ENCODE peak calls at places on chromosomes 6 and 20, in eight cellular contexts. I is CD4-positive, CD25-positive, alpha-beta regulatory T cell; H is nucleus accumbens; W is activated CD8-positive, alpha-beta memory T cell treated with anti-CD3 and anti-CD28 coated beads, Interleukin-2, amount 10 ng/mL, durations not matched to agents 7 days and 5 days; X is DMS79 treated with DMSO at 0.1 percent for 48 hours; R is H7; O is mesothelial cell of epicardium; Q is NCI-H774. V is an unnamed sample.
A peak's percentile ranks its signal among the peaks of the same experiment; 100 is the strongest.

GRCh38 chr6:38012573-38012972 is 193.0 kb downstream of the ZFAND3 start:
- DNase-seq in I (peak; percentile 49), H (no peak), W (no peak), X (no peak), R (peak; percentile 12), O (no peak), Q (no peak), V (no peak)

GRCh38 chr20:10924628-10925266 is 250.9 kb upstream of the JAG1 start:
- DNase-seq in I (no peak), H (no peak), W (no peak), X (no peak), R (no peak), O (no peak), Q (peak; percentile 25), V (no peak)

GRCh38 chr6:119280586-119281163 is 68.9 kb downstream of the MAN1A1 start:
- DNase-seq in I (no peak), H (no peak), W (no peak), X (no peak), R (no peak), O (no peak), Q (no peak), V (no peak)

GRCh38 chr6:30682181-30683117 is 4.0 kb downstream of the PPP1R18 start:
- DNase-seq in I (peak; percentile 96), H (no peak), W (peak; percentile 97), X (no peak), R (peak; percentile 82), O (no peak), Q (no peak), V (peak; percentile 81)

GRCh38 chr6:85298553-85298952 is 151.3 kb upstream of the NT5E start:
- DNase-seq in I (no peak), H (no peak), W (no peak), X (no peak), R (no peak), O (no peak), Q (no peak), V (no peak)

GRCh38 chr6:99618649-99619408 is 12.2 kb downstream of the PRDM13 start:
- DNase-seq in I (no peak), H (no peak), W (no peak), X (no peak), R (peak; percentile 91), O (no peak), Q (no peak), V (no peak)

GRCh38 chr20:38117635-38118034 is 47.4 kb downstream of the TGM2 start:
- DNase-seq in I (no peak), H (no peak), W (peak; percentile 12), X (no peak), R (no peak), O (peak; percentile 3), Q (no peak), V (no peak)

GRCh38 chr6:7921071-7921470 is 10.5 kb upstream of the TXNDC5 start:
- DNase-seq in I (no peak), H (no peak), W (no peak), X (no peak), R (no peak), O (no peak), Q (no peak), V (no peak)

GRCh38 chr20:59035381-59035780 is 3.2 kb upstream of the ATP5F1E start:
- DNase-seq in I (no peak), H (no peak), W (no peak), X (no peak), R (no peak), O (no peak), Q (no peak), V (no peak)

GRCh38 chr6:152112503-152113261 is 305.2 kb downstream of the ESR1 start:
- DNase-seq in I (no peak), H (no peak), W (no peak), X (no peak), R (no peak), O (no peak), Q (peak; percentile 18), V (no peak)

GRCh38 chr20:62193079-62194025 is 10.5 kb downstream of the MTG2 start:
- DNase-seq in I (no peak), H (no peak), W (no peak), X (no peak), R (no peak), O (no peak), Q (no peak), V (no peak)

GRCh38 chr20:52493177-52493711 is 301.7 kb upstream of the ZFP64 start:
- DNase-seq in I (no peak), H (no peak), W (no peak), X (no peak), R (no peak), O (peak; percentile 41), Q (peak; percentile 84), V (no peak)

GRCh38 chr6:123316733-123317323 is 319.9 kb downstream of the TRDN start:
- DNase-seq in I (peak; percentile 17), H (no peak), W (no peak), X (peak; percentile 63), R (no peak), O (no peak), Q (peak; percentile 46), V (no peak)

GRCh38 chr20:59149678-59150504 is 13.7 kb upstream of the ZNF831 start:
- DNase-seq in I (peak; percentile 92), H (no peak), W (peak; percentile 90), X (no peak), R (no peak), O (no peak), Q (no peak), V (peak; percentile 59)

V was measured in T-helper 9 cell.